ENCODE peak calls at places on chromosomes 16 and 17, in nine cellular contexts. S is NCI-H1105, P is NCI-H187 treated with DMSO at 0.1 percent for 48 hours, C is HTR-8/SVneo, H is HFF-Myc, T is RPMI7951, Y is HL-60, B is ELF-1, L is neuronal stem cell. F is an unnamed sample.

GRCh38 chr17:17235212-17236174 is 1.5 kb downstream of the FLCN start:
- DNase-seq in S (no peak), P (no peak), C (no peak), H (no peak), T (peak; percentile 33), Y (no peak), B (peak; percentile 30), L (no peak), F (peak; percentile 70)

GRCh38 chr17:78617371-78618061 is 40.3 kb upstream of the DNAH17 start:
- DNase-seq in S (no peak), P (no peak), C (no peak), H (no peak), T (peak; percentile 39), Y (no peak), B (no peak), L (no peak), F (no peak)

GRCh38 chr17:77193653-77194052 is 52.9 kb downstream of the SEC14L1 start:
- DNase-seq in S (no peak), P (no peak), C (no peak), H (no peak), T (no peak), Y (no peak), B (no peak), L (no peak), F (no peak)

GRCh38 chr17:42809250-42809649 is 10.6 kb downstream of the CNTD1 start:
- DNase-seq in S (no peak), P (no peak), C (peak; percentile 27), H (peak; percentile 35), T (peak; percentile 50), Y (no peak), B (no peak), L (no peak), F (peak; percentile 86)

GRCh38 chr17:76540381-76541300 is 797 bp downstream of the PRCD start:
- DNase-seq in S (peak; percentile 68), P (peak; percentile 76), C (peak; percentile 99), H (peak; percentile 95), T (peak; percentile 93), Y (peak; percentile 19), B (peak; percentile 97), L (peak; percentile 87), F (peak; percentile 98)

GRCh38 chr17:44745301-44745700 is 13.5 kb upstream of the ADAM11 start:
- DNase-seq in S (no peak), P (no peak), C (no peak), H (no peak), T (no peak), Y (no peak), B (no peak), L (no peak), F (no peak)

GRCh38 chr16:56311208-56312027 is 113.9 kb downstream of the AMFR start:
- DNase-seq in S (peak; percentile 98), P (no peak), C (no peak), H (no peak), T (no peak), Y (no peak), B (no peak), L (no peak), F (no peak)

GRCh38 chr16:6193718-6194117 is 1096.1 kb upstream of the EEF2KMT start:
- DNase-seq in S (no peak), P (no peak), C (no peak), H (no peak), T (peak; percentile 43), Y (no peak), B (peak; percentile 79), L (peak; percentile 72), F (no peak)

GRCh38 chr16:84593825-84594724 is 23.8 kb downstream of the COTL1 start:
- DNase-seq in S (peak; percentile 50), P (no peak), C (no peak), H (no peak), T (no peak), Y (peak; percentile 98), B (peak; percentile 70), L (no peak), F (no peak)

GRCh38 chr17:59368218-59368857 is 36.9 kb downstream of the YPEL2 start:
- DNase-seq in S (no peak), P (no peak), C (no peak), H (no peak), T (no peak), Y (no peak), B (no peak), L (no peak), F (no peak)